ENCODE peak calls at places on chromosomes 12 and 14, in four cellular contexts. One of them, this sample, is unnamed.

GRCh38 chr14:87030182-87030581 is 962.8 kb downstream of the GALC start:
- DNase-seq in K562: no peak
- DNase-seq in HepG2: no peak
- DNase-seq in WTC11: no peak
- DNase-seq in this sample: no peak

GRCh38 chr12:10959777-10960176 is 20.7 kb upstream of the TAS2R14 start:
- DNase-seq in K562: no peak
- DNase-seq in HepG2: peak
- DNase-seq in WTC11: no peak
- DNase-seq in this sample: no peak

GRCh38 chr14:38098074-38098846 is 109.4 kb upstream of the SSTR1 start:
- DNase-seq in K562: no peak
- DNase-seq in WTC11: no peak
- DNase-seq in HepG2: no peak
- DNase-seq in this sample: no peak

GRCh38 chr12:31874961-31875608 is 84.1 kb upstream of the RESF1 start:
- DNase-seq in WTC11: no peak
- DNase-seq in K562: no peak
- DNase-seq in HepG2: no peak
- DNase-seq in this sample: no peak

GRCh38 chr12:131628341-131628740 is 82.5 kb upstream of the SFSWAP start:
- DNase-seq in HepG2: no peak
- DNase-seq in K562: no peak
- DNase-seq in WTC11: no peak
- DNase-seq in this sample: no peak

GRCh38 chr12:89276860-89277259 is 75.4 kb downstream of the DUSP6 start:
- DNase-seq in WTC11: no peak
- DNase-seq in K562: no peak
- DNase-seq in HepG2: no peak
- DNase-seq in this sample: no peak

GRCh38 chr14:74257078-74257987 is 18.1 kb downstream of the VSX2 start:
- DNase-seq in K562: peak
- DNase-seq in HepG2: no peak
- DNase-seq in WTC11: peak
- DNase-seq in this sample: peak

GRCh38 chr12:71746983-71747611 is 7.6 kb upstream of the RAB21 start:
- DNase-seq in HepG2: peak
- DNase-seq in WTC11: peak
- DNase-seq in K562: peak
- DNase-seq in this sample: peak

GRCh38 chr12:54126696-54127537 is 61.9 kb downstream of the SMUG1 start:
- DNase-seq in WTC11: peak
- DNase-seq in K562: no peak
- DNase-seq in HepG2: no peak
- DNase-seq in this sample: peak

GRCh38 chr14:21997300-21997699 is 323.7 kb upstream of the OR4E1 start:
- DNase-seq in HepG2: peak
- DNase-seq in WTC11: peak
- DNase-seq in K562: no peak
- DNase-seq in this sample: peak

DNA sequence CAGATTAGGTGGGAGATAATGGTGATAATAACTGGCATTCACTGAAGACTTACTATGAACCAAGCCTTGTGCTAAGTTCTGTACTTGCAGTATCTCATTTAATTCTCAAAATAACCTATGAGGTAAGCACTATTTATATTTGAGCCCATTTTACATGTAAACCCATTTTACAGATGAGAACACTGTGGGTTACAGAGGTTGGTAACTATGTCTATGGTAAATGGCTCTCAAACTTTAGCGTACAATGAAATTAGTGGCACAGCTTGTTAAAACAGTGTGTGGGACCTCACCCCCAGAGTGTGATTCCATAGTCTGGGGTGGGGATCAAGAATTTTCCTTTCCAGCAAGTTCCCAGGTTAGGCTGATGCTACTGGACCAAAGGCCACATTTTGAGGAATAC is 22.2 kb upstream of the JPH4 start:
- DNase-seq in HepG2: no peak
- DNase-seq in WTC11: no peak
- DNase-seq in K562: no peak
- DNase-seq in this sample: no peak
- TF ChIP-seq ELF4 in HepG2: no peak
- TF ChIP-seq ELF4 in WTC11: no peak
- TF ChIP-seq ELF4 in K562: no peak
- TF ChIP-seq ELF4 in this sample: no peak

DNA sequence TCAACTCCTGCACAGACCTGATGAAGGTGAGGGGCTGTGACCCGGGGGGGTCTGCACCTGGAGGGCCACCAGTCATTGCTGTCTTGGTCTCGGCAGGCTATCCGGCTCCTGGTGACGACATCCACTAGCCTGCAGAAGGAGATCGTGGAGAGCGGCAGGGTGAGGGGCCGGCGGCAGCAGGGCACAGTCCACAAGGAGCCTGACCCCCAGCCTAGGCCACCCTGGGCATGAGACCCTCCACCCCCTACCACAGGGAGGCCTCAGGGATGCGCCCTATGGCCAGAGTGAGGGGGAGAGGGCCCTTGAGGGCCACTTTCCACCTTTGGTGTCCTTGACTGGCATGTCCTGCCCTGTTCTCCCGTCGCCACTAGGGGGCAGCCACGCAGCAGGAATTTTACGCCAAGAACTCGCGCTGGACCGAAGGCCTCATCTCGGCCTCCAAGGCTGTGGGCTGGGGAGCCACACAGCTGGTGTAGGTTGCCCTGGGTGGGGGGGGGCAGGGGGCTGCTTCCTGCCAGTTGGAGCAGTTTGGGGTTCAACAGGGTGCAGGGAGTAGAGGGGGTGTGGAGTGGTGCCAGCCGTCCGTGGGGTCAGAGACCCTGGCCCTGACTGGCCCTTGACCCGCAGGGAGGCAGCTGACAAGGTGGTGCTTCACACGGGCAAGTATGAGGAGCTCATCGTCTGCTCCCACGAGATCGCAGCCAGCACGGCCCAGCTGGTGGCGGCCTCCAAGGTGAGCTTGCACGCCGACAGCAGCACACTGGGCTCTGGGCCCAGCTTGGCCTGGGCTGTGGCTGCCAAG is 25.0 kb downstream of the HIP1R start:
- DNase-seq in K562: peak
- DNase-seq in WTC11: peak
- DNase-seq in HepG2: peak
- DNase-seq in this sample: peak
- TF ChIP-seq ELF4 in K562: no peak
- TF ChIP-seq ELF4 in WTC11: no peak
- TF ChIP-seq ELF4 in HepG2: no peak
- TF ChIP-seq ELF4 in this sample: no peak

GRCh38 chr12:93352321-93352720 is 25.4 kb upstream of the NUDT4 start:
- DNase-seq in HepG2: no peak
- DNase-seq in K562: no peak
- DNase-seq in WTC11: no peak
- DNase-seq in this sample: no peak

GRCh38 chr12:93351726-93352125 is 26.0 kb upstream of the NUDT4 start:
- DNase-seq in K562: no peak
- DNase-seq in WTC11: no peak
- DNase-seq in HepG2: no peak
- DNase-seq in this sample: no peak

GRCh38 chr12:93344876-93345275 is 32.8 kb upstream of the NUDT4 start:
- DNase-seq in K562: no peak
- DNase-seq in WTC11: no peak
- DNase-seq in HepG2: no peak
- DNase-seq in this sample: no peak

GRCh38 chr12:93347054-93347786 is 30.5 kb upstream of the NUDT4 start:
- DNase-seq in HepG2: no peak
- DNase-seq in K562: no peak
- DNase-seq in WTC11: no peak
- DNase-seq in this sample: no peak

DNA sequence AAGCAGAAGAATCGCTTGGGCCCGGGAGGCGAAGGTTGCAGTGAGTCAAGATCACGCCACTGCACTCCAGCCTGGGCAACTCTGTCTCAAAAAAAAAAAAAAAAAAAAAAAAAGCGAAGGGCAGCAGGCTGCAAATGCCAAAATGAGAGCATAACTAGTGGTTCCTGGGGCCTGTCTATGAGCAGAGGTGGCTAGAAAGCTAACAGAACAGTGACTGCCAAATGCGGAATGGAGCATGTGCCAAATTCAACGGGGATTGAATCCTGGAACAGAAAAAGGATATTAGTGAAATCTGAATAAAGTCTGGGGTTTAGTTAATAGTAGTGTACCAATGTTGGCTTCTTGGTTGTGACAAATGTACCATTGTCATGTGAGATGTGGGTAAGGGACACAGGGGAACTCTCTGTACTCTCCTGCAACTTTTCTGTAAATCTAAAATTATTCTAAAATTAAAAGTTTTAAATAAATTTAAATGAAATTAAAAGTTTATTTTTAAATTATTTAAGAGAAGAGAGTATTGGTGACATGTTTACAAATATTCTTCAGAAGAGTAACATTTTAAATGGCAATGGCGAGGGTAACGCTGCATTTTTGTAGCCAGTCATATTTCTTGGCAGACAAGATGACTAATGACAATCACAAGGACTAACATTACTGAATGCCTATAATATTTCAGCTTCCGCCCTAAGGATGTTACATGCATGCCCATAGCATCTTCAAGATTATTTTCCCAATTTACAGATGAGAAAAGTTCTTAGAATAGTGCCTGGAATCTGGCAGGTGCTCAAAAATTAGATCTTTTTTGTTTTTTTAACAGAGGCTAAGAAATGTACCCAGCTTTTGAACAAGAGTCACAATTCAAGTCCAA is 28.9 kb upstream of the NUDT4 start:
- DNase-seq in WTC11: no peak
- DNase-seq in HepG2: no peak
- DNase-seq in K562: no peak
- DNase-seq in this sample: no peak
- TF ChIP-seq ELF4 in WTC11: no peak
- TF ChIP-seq ELF4 in HepG2: no peak
- TF ChIP-seq ELF4 in K562: no peak
- TF ChIP-seq ELF4 in this sample: no peak

DNA sequence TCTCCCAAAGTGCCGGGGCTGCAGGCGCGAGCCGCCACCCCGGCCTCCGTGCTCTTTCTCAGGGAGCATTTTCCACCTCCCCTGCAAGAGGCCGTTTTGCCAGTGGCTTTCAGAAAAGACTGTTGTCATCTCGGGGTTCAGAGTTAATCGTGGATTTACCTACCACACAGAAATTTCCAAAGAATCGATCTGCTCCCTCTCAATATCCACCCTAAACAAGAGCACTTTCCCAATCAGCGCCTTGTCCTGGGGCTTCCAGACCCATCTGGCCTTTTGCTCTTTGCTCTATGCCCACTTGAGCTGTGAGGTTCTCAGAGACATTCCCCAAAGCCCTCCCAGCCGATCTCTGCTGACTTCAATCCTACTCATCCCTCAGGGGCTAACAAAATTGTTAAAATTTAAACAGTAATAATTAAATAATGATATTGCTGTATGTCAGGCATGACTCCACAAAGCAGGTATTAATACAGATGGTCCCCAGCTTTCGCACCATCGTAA is 86.6 kb downstream of the NINJ2 start:
- DNase-seq in WTC11: no peak
- DNase-seq in K562: no peak
- DNase-seq in HepG2: no peak
- DNase-seq in this sample: no peak
- TF ChIP-seq ELF4 in WTC11: no peak
- TF ChIP-seq ELF4 in K562: no peak
- TF ChIP-seq ELF4 in HepG2: no peak
- TF ChIP-seq ELF4 in this sample: no peak

GRCh38 chr14:90060312-90060964 is 1.4 kb upstream of the KCNK13 start:
- DNase-seq in K562: peak
- DNase-seq in WTC11: peak
- DNase-seq in HepG2: peak
- DNase-seq in this sample: peak

GRCh38 chr14:90058876-90059458 is 2.8 kb upstream of the KCNK13 start:
- DNase-seq in HepG2: no peak
- DNase-seq in K562: no peak
- DNase-seq in WTC11: no peak
- DNase-seq in this sample: no peak

GRCh38 chr14:90062852-90063539 is 1.2 kb downstream of the KCNK13 start:
- DNase-seq in K562: no peak
- DNase-seq in WTC11: no peak
- DNase-seq in HepG2: no peak
- DNase-seq in this sample: no peak

GRCh38 chr14:90060965-90061848 is 587 bp upstream of the KCNK13 start:
- DNase-seq in HepG2: no peak
- DNase-seq in WTC11: peak
- DNase-seq in K562: peak
- DNase-seq in this sample: peak

DNA sequence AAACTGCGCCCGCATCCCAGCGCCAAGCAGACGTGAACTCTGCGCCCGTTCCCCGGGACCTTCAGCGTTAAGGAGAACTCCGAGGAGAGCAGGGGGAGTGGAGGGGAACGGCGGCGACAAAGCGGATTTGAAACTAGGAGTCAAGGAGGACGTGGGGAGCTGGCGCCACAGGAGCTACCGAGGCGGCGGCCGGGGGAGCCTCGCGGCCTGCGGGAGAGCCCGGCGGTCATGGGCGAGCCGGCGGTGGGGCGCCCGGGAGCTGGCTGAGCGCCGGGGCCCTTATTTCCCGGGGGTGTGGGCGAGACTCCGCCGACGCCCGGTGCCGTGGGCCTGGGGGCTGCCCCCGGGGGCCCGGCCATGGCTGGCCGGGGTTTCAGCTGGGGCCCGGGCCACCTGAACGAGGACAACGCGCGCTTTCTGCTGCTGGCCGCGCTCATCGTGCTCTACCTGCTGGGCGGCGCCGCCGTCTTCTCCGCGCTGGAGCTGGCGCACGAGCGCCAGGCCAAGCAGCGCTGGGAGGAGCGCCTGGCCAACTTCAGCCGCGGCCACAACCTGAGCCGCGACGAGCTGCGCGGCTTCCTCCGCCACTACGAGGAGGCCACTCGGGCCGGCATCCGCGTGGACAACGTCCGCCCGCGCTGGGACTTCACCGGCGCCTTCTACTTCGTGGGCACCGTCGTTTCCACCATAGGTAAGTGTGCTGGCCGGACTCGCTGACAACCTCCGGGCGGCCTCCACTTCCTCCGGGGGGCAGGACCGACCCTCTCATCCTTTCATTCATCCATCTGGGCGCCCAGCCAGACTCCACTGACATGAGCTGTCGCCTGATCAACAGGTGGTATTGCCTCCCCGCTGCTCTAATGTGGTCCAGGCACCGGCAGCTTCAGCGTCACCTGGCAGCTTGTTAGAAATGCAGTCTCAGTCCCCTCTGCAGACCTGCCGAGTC is at the start of gene KCNK13:
- DNase-seq in K562: no peak
- DNase-seq in HepG2: no peak
- DNase-seq in WTC11: peak
- DNase-seq in this sample: peak
- TF ChIP-seq ELF4 in K562: no peak
- TF ChIP-seq ELF4 in HepG2: no peak
- TF ChIP-seq ELF4 in WTC11: no peak
- TF ChIP-seq ELF4 in this sample: no peak

GRCh38 chr12:67774983-67775587 is 126.5 kb downstream of the DYRK2 start:
- DNase-seq in WTC11: no peak
- DNase-seq in K562: no peak
- DNase-seq in HepG2: no peak
- DNase-seq in this sample: no peak
- TF ChIP-seq ELF4 in WTC11: no peak
- TF ChIP-seq ELF4 in K562: no peak
- TF ChIP-seq ELF4 in HepG2: no peak
- TF ChIP-seq ELF4 in this sample: no peak